ENCODE peak calls at places on chromosomes 2 and 18, in five cellular contexts. F is mesenchymal stem cell, V is neuronal stem cell, X is H1, A is trophoblast cell. C is an unnamed sample.

GRCh38 chr2:147782521-147782920 is 62.3 kb upstream of the ACVR2A start:
- DNase-seq in F (peak), V (no peak), X (no peak), A (no peak), C (no peak)

GRCh38 chr2:67851946-67852345 is 210.9 kb downstream of the C1D start:
- DNase-seq in F (no peak), V (no peak), X (no peak), A (no peak), C (no peak)

GRCh38 chr2:215750763-215751162 is 262.6 kb downstream of the MREG start:
- DNase-seq in F (no peak), V (no peak), X (no peak), A (no peak), C (no peak)

GRCh38 chr18:33870059-33870458 is 292.0 kb downstream of the ASXL3 start:
- DNase-seq in F (peak), V (no peak), X (no peak), A (no peak), C (no peak)

GRCh38 chr18:36481935-36482334 is 184.4 kb downstream of the FHOD3 start:
- DNase-seq in F (no peak), V (no peak), X (no peak), A (no peak), C (no peak)

GRCh38 chr2:223058952-223059716 is 7.1 kb downstream of the KCNE4 start:
- DNase-seq in F (peak), V (no peak), X (no peak), A (no peak), C (no peak)

GRCh38 chr2:160406591-160407392 is 86.8 kb downstream of the RBMS1 start:
- DNase-seq in F (peak), V (no peak), X (peak), A (peak), C (no peak)

GRCh38 chr2:140509765-140510164 is 1621.1 kb downstream of the LRP1B start:
- DNase-seq in F (no peak), V (no peak), X (no peak), A (no peak), C (no peak)

GRCh38 chr2:18752667-18753422 is 163.5 kb upstream of the NT5C1B start:
- DNase-seq in F (peak), V (no peak), X (no peak), A (no peak), C (no peak)

GRCh38 chr18:30142870-30143269 is 899.7 kb downstream of the DSC3 start:
- DNase-seq in F (no peak), V (no peak), X (no peak), A (no peak), C (no peak)

GRCh38 chr18:29979884-29980283 is 1062.7 kb downstream of the DSC3 start:
- DNase-seq in F (peak), V (peak), X (no peak), A (no peak), C (no peak)

GRCh38 chr2:159637988-159638501 is 21.7 kb upstream of the BAZ2B start:
- DNase-seq in F (peak), V (no peak), X (no peak), A (peak), C (no peak)

GRCh38 chr2:217621391-217621801 is 381.4 kb downstream of the TNS1 start:
- DNase-seq in F (peak), V (no peak), X (no peak), A (no peak), C (no peak)

GRCh38 chr2:71492112-71492511 is 38.8 kb downstream of the DYSF start:
- DNase-seq in F (no peak), V (no peak), X (no peak), A (no peak), C (no peak)

GRCh38 chr2:67974564-67975430 is 88.0 kb downstream of the C1D start:
- DNase-seq in F (no peak), V (no peak), X (no peak), A (no peak), C (no peak)

GRCh38 chr2:20516291-20516645 is 69.4 kb downstream of the RHOB start:
- DNase-seq in F (no peak), V (no peak), X (no peak), A (no peak), C (no peak)

GRCh38 chr2:125324273-125324672 is 1299.2 kb downstream of the CNTNAP5 start:
- DNase-seq in F (no peak), V (no peak), X (no peak), A (no peak), C (no peak)

GRCh38 chr18:53909668-53910067 is 314.8 kb downstream of the MBD2 start:
- DNase-seq in F (peak), V (no peak), X (peak), A (no peak), C (no peak)

GRCh38 chr2:43480874-43481273 is 115.0 kb downstream of the THADA start:
- DNase-seq in F (no peak), V (no peak), X (no peak), A (no peak), C (no peak)

GRCh38 chr2:72806280-72806955 is 19.4 kb downstream of the EXOC6B start:
- DNase-seq in F (no peak), V (no peak), X (no peak), A (no peak), C (no peak)

GRCh38 chr18:9475643-9476580 is 599 bp downstream of the RALBP1 start:
- DNase-seq in F (peak), V (no peak), X (no peak), A (no peak), C (no peak)

GRCh38 chr2:150147889-150148683 is 339.4 kb downstream of the RND3 start:
- DNase-seq in F (no peak), V (no peak), X (no peak), A (no peak), C (no peak)

GRCh38 chr18:14943967-14944636 is 196.1 kb downstream of the ANKRD30B start:
- DNase-seq in F (no peak), V (no peak), X (no peak), A (no peak), C (no peak)
- H2BK12ac ChIP-seq in F (no peak), V (no peak), X (no peak), A (no peak), C (no peak)

GRCh38 chr2:69141081-69141480 is 128.1 kb downstream of the ANTXR1 start:
- DNase-seq in F (no peak), V (no peak), X (no peak), A (no peak), C (no peak)

GRCh38 chr2:69147841-69148533 is 135.0 kb downstream of the ANTXR1 start:
- DNase-seq in F (no peak), V (no peak), X (no peak), A (no peak), C (no peak)

GRCh38 chr2:69149631-69150215 is 136.7 kb downstream of the ANTXR1 start:
- DNase-seq in F (peak), V (peak), X (peak), A (no peak), C (peak)

GRCh38 chr2:69143726-69144360 is 130.9 kb downstream of the ANTXR1 start:
- DNase-seq in F (no peak), V (no peak), X (no peak), A (peak), C (no peak)

GRCh38 chr2:69145204-69145603 is 132.2 kb downstream of the ANTXR1 start:
- DNase-seq in F (no peak), V (no peak), X (no peak), A (no peak), C (no peak)
- H2BK12ac ChIP-seq in F (no peak), V (no peak), X (no peak), A (peak), C (no peak)

GRCh38 chr18:2009957-2010697 is 561.2 kb downstream of the METTL4 start:
- DNase-seq in F (no peak), V (no peak), X (no peak), A (no peak), C (no peak)
- H2BK12ac ChIP-seq in F (no peak), V (no peak), X (no peak), A (no peak), C (no peak)

GRCh38 chr2:231922945-231923344 is 3.3 kb downstream of the NPPC start:
- DNase-seq in F (no peak), V (no peak), X (no peak), A (no peak), C (no peak)
- H2BK12ac ChIP-seq in F (no peak), V (no peak), X (no peak), A (no peak), C (no peak)